ENCODE peak calls at places on chromosomes 12 and 14, in seven cellular contexts. J is GM23338, H is HCT116, M is stomach, T is breast epithelium, N is H1, X is prostate gland. W is an unnamed sample.

GRCh38 chr14:60485057-60485599 is 735 bp downstream of the C14orf39 start:
- DNase-seq in J (peak; percentile 34), H (no peak), M (no peak), T (no peak), N (no peak), X (no peak), W (no peak)

GRCh38 chr12:2099595-2099994 is 46.8 kb downstream of the CACNA1C start:
- DNase-seq in J (no peak), H (no peak), M (no peak), T (no peak), N (no peak), X (no peak), W (no peak)

GRCh38 chr14:95537298-95538089 is 2.6 kb downstream of the GLRX5 start:
- DNase-seq in J (no peak), H (no peak), M (no peak), T (peak; percentile 10), N (no peak), X (no peak), W (no peak)

GRCh38 chr14:24363401-24363800 is 4.6 kb upstream of the NFATC4 start:
- DNase-seq in J (no peak), H (no peak), M (no peak), T (no peak), N (no peak), X (no peak), W (no peak)

GRCh38 chr12:55142896-55143870 is 17.0 kb downstream of the OR9K2 start:
- DNase-seq in J (peak; percentile 95), H (peak; percentile 41), M (peak; percentile 30), T (no peak), N (peak; percentile 61), X (peak; percentile 32), W (no peak)

GRCh38 chr12:68957273-68957672 is 24.3 kb upstream of the CPM start:
- DNase-seq in J (no peak), H (no peak), M (no peak), T (no peak), N (no peak), X (no peak), W (no peak)

GRCh38 chr14:59118171-59118570 is 70.3 kb upstream of the DAAM1 start:
- DNase-seq in J (no peak), H (no peak), M (no peak), T (no peak), N (no peak), X (no peak), W (no peak)

GRCh38 chr14:101497910-101498860 is 63.1 kb upstream of the DIO3 start:
- DNase-seq in J (no peak), H (no peak), M (peak; percentile 16), T (no peak), N (no peak), X (no peak), W (peak; percentile 42)

GRCh38 chr12:86530996-86531655 is 274.9 kb upstream of the MGAT4C start:
- DNase-seq in J (no peak), H (no peak), M (no peak), T (no peak), N (no peak), X (no peak), W (no peak)

GRCh38 chr14:61219673-61220072 is 61.5 kb downstream of the TMEM30B start:
- DNase-seq in J (no peak), H (no peak), M (no peak), T (no peak), N (no peak), X (no peak), W (no peak)

GRCh38 chr12:52521175-52521574 is 981 bp upstream of the KRT5 start:
- DNase-seq in J (no peak), H (peak; percentile 23), M (peak; percentile 38), T (peak; percentile 86), N (peak; percentile 45), X (peak; percentile 80), W (no peak)

GRCh38 chr12:115132145-115132544 is 448.2 kb upstream of the TBX3 start:
- DNase-seq in J (no peak), H (no peak), M (no peak), T (peak; percentile 80), N (no peak), X (no peak), W (no peak)

GRCh38 chr12:75852143-75852542 is 179.4 kb downstream of the PHLDA1 start:
- DNase-seq in J (no peak), H (no peak), M (no peak), T (no peak), N (no peak), X (no peak), W (no peak)

GRCh38 chr12:123645851-123646250 is 12.2 kb downstream of the GTF2H3 start:
- DNase-seq in J (no peak), H (no peak), M (no peak), T (no peak), N (no peak), X (no peak), W (no peak)

GRCh38 chr14:20857630-20858261 is 33.4 kb upstream of the RNASE3 start:
- DNase-seq in J (peak; percentile 87), H (peak; percentile 22), M (peak; percentile 77), T (peak; percentile 42), N (peak; percentile 84), X (peak; percentile 58), W (peak; percentile 90)

GRCh38 chr12:127272864-127273263 is 994.1 kb upstream of the TMEM132C start:
- DNase-seq in J (no peak), H (no peak), M (no peak), T (no peak), N (no peak), X (no peak), W (no peak)

GRCh38 chr14:37587881-37588666 is 7.0 kb downstream of the FOXA1 start:
- DNase-seq in J (peak; percentile 80), H (no peak), M (no peak), T (no peak), N (peak; percentile 82), X (no peak), W (no peak)

GRCh38 chr12:99983721-99984258 is 946 bp downstream of the ANKS1B start:
- DNase-seq in J (no peak), H (no peak), M (no peak), T (no peak), N (peak; percentile 59), X (no peak), W (no peak)

GRCh38 chr14:37172024-37172869 is at the start of gene SLC25A21:
- DNase-seq in J (peak; percentile 89), H (peak; percentile 71), M (peak; percentile 77), T (peak; percentile 51), N (peak; percentile 86), X (peak; percentile 72), W (peak; percentile 77)

GRCh38 chr14:76771432-76771980 is 10.2 kb downstream of the VASH1 start:
- DNase-seq in J (no peak), H (no peak), M (no peak), T (peak; percentile 7), N (peak; percentile 37), X (no peak), W (peak; percentile 58)

GRCh38 chr12:4439736-4440135 is 5.9 kb downstream of the FGF6 start:
- DNase-seq in J (no peak), H (no peak), M (no peak), T (no peak), N (no peak), X (no peak), W (no peak)
- TF ChIP-seq POLR2AphosphoS5 in J (no peak), H (no peak), M (no peak), T (no peak), N (no peak), X (no peak), W (no peak)

DNA sequence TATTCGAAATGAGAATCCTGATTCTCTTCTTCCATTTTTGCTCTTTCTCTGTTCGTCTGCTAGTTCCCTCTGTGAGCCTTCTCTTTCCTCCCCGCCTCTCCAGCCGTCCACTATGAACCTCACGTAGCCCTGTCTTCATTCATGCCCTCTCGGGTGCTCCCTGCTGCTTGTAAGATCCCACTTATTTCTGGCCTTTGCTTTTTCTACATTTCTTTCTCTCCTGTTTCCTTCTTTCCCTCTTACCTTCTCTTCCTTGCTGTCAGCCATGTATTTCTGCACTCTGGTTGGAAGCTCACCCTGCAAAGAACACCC is 85.9 kb downstream of the SAMD4A start:
- DNase-seq in J (no peak), H (no peak), M (no peak), T (no peak), N (no peak), X (no peak), W (no peak)
- TF ChIP-seq CTCF in J (no peak), H (no peak), M (no peak), T (no peak), N (no peak), X (no peak), W (no peak)

DNA sequence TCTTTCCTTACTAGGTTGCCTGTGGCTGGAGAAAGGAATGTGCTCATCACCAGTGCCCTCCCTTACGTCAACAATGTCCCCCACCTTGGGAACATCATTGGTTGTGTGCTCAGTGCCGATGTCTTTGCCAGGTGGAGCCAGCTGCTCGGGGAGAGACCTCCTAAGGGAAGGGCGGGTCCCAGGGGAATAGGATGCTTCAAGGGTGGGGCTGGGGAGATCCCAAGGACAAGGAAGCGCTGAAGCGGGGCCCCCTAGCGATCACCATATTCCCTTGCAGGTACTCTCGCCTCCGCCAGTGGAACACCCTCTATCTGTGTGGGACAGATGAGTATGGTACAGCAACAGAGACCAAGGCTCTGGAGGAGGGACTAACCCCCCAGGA is 10.3 kb downstream of the MARS1 start:
- DNase-seq in J (peak; percentile 68), H (no peak), M (no peak), T (no peak), N (peak; percentile 56), X (no peak), W (peak; percentile 41)
- H3K36me3 ChIP-seq in J (peaks cover 77% of the 10 kb centered on the region), H (peaks cover 50% of the 10 kb centered on the region), M (peaks cover 87% of the 10 kb centered on the region), T (no peaks in the 10 kb centered on the region), N (peaks cover 82% of the 10 kb centered on the region), X (peaks cover 8% of the 10 kb centered on the region), W (no peaks in the 10 kb centered on the region)

GRCh38 chr14:87824261-87824660 is 168.7 kb downstream of the GALC start:
- DNase-seq in J (no peak), H (no peak), M (no peak), T (no peak), N (no peak), X (no peak), W (no peak)
- TF ChIP-seq POLR2AphosphoS5 in J (no peak), H (no peak), M (no peak), T (no peak), N (no peak), X (no peak), W (no peak)

DNA sequence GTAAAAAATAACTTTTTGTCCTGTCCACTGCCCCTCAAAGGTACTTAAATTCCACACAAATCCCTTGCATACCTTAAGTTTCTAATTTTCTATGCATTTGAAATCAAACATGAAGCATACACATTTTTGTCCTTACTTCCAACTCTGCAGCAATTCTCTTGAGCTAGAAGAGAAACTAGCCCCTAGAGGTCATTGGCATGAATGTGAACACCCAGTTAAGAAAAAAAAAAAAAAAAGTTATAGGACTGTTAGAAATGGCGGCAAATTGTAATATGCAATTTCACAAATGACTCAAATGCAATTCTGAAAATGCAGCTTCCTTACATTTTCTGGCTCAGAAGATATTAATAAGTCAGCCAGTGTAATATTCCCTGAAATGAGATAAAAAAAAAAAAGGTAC is 4.6 kb upstream of the ESR2 start:
- DNase-seq in J (peak; percentile 33), H (no peak), M (no peak), T (no peak), N (no peak), X (no peak), W (no peak)
- TF ChIP-seq CTCF in J (peak; percentile 27), H (no peak), M (no peak), T (no peak), N (no peak), X (no peak), W (no peak)

DNA sequence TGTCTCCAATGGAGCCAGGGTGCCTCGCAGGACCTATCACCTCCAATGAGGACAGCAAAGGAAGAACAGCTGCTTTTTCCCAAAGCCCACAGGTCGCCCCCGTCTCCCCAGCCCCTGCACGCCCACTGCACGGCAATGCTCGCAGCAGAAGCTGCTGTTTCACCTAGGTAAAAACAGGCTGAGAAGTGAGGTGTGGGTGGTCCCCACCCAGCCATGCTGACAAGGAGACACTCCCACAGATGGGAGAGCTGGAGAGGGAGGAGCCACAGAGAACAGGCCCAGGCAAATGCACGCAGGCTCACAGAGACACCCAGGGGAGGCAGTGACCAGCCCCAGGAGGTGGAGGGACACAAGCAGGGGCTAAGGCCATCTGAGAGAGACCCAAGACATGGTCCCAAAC is 10.4 kb downstream of the CFAP73 start:
- DNase-seq in J (no peak), H (no peak), M (no peak), T (no peak), N (no peak), X (no peak), W (no peak)
- H3K36me3 ChIP-seq in J (peaks cover 2% of the 10 kb centered on the region), H (peaks cover 37% of the 10 kb centered on the region), M (peaks cover 81% of the 10 kb centered on the region), T (no peaks in the 10 kb centered on the region), N (peaks cover 24% of the 10 kb centered on the region), X (peaks cover 42% of the 10 kb centered on the region), W (no peaks in the 10 kb centered on the region)